ENCODE peak calls at places on chromosomes 2 and 18, in eight cellular contexts. D is adrenal gland, B is GM12865, X is bronchial epithelial cell, U is psoas muscle, M is fibroblast of pulmonary artery, E is AG09309, Q is SK-N-SH. O is an unnamed sample.

GRCh38 chr2:26633993-26634392 is 7.2 kb downstream of the CIB4 start:
- DNase-seq in D (no peak), B (no peak), X (no peak), U (no peak), M (no peak), E (no peak), Q (no peak), O (no peak)

GRCh38 chr18:72830109-72830508 is 37.7 kb downstream of the NETO1 start:
- DNase-seq in D (no peak), B (no peak), X (no peak), U (no peak), M (peak; percentile 1), E (no peak), Q (no peak), O (no peak)

GRCh38 chr2:25276569-25277465 is 64.9 kb downstream of the DNMT3A start:
- DNase-seq in D (peak; percentile 72), B (peak; percentile 69), X (no peak), U (peak; percentile 78), M (no peak), E (no peak), Q (peak; percentile 86), O (no peak)

GRCh38 chr2:78754930-78755329 is 270.6 kb upstream of the REG3G start:
- DNase-seq in D (no peak), B (no peak), X (no peak), U (no peak), M (no peak), E (no peak), Q (no peak), O (no peak)

GRCh38 chr2:145431181-145431951 is 911.4 kb upstream of the ZEB2 start:
- DNase-seq in D (no peak), B (no peak), X (peak; percentile 42), U (no peak), M (peak; percentile 8), E (no peak), Q (peak; percentile 0), O (no peak)

GRCh38 chr2:48781366-48781765 is 25.8 kb upstream of the LHCGR start:
- DNase-seq in D (no peak), B (no peak), X (no peak), U (no peak), M (no peak), E (no peak), Q (no peak), O (no peak)

GRCh38 chr18:21110667-21111350 is 804 bp downstream of the ROCK1 start:
- DNase-seq in D (peak; percentile 53), B (peak; percentile 79), X (peak; percentile 35), U (peak; percentile 30), M (peak; percentile 39), E (no peak), Q (peak; percentile 67), O (no peak)

GRCh38 chr2:190408538-190409271 is 550 bp downstream of the MFSD6 start:
- DNase-seq in D (peak; percentile 54), B (peak; percentile 84), X (no peak), U (peak; percentile 43), M (no peak), E (no peak), Q (peak; percentile 83), O (no peak)

GRCh38 chr18:58447342-58448190 is 181.3 kb downstream of the ALPK2 start:
- DNase-seq in D (no peak), B (no peak), X (no peak), U (no peak), M (no peak), E (no peak), Q (peak; percentile 45), O (no peak)

GRCh38 chr2:47043142-47043890 is 111.8 kb downstream of the STPG4 start:
- DNase-seq in D (peak; percentile 79), B (no peak), X (peak; percentile 93), U (peak; percentile 78), M (peak; percentile 91), E (peak; percentile 77), Q (peak; percentile 82), O (no peak)

GRCh38 chr2:138439733-138440132 is 61.8 kb upstream of the SPOPL start:
- DNase-seq in D (no peak), B (no peak), X (no peak), U (no peak), M (no peak), E (no peak), Q (no peak), O (no peak)

GRCh38 chr18:910247-910646 is 5.6 kb downstream of the ADCYAP1 start:
- DNase-seq in D (no peak), B (no peak), X (no peak), U (no peak), M (no peak), E (no peak), Q (no peak), O (no peak)
- H3K4me3 ChIP-seq in D (no peak overlapping the region), B (no peak overlapping the region), X (no peak overlapping the region), U (no peak overlapping the region), M (no peak overlapping the region), E (no peak overlapping the region), Q (no peak overlapping the region), O (no peak overlapping the region)

GRCh38 chr2:220858101-220858500 is 714.0 kb downstream of the EPHA4 start:
- DNase-seq in D (no peak), B (no peak), X (no peak), U (no peak), M (no peak), E (no peak), Q (no peak), O (no peak)
- TF ChIP-seq CTCF in D (no peak), B (no peak), X (no peak), U (no peak), M (no peak), E (no peak), Q (no peak), O (no peak)

GRCh38 chr2:7835693-7836680 is 845.9 kb upstream of the ID2 start:
- DNase-seq in D (no peak), B (peak; percentile 87), X (peak; percentile 35), U (no peak), M (no peak), E (no peak), Q (no peak), O (no peak)
- H3K4me3 ChIP-seq in D (no peak overlapping the region), B (no peak overlapping the region), X (no peak overlapping the region), U (no peak overlapping the region), M (no peak overlapping the region), E (no peak overlapping the region), Q (no peak overlapping the region), O (no peak overlapping the region)

DNA sequence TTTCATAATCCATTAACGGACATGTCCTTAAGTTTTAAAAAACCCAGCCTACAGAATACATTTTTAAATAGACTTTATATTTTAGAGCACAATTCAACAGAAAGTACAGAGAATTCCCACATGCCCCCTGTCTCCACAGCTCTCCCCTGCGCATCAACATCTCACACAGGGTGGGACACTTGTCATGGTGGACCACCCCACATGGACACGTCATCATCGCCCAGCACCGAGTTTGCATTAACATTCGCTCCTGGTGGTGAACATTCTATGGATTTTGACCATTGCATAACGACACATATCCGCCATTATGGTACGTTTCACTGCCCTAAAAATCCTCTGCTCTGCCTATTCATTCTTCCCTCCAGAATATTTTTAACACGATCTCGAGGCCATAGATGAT is 1.1 kb upstream of the KCNF1 start:
- DNase-seq in D (no peak), B (no peak), X (no peak), U (no peak), M (no peak), E (no peak), Q (no peak), O (no peak)
- TF ChIP-seq CTCF in D (no peak), B (no peak), X (no peak), U (no peak), M (no peak), E (no peak), Q (no peak), O (no peak)

DNA sequence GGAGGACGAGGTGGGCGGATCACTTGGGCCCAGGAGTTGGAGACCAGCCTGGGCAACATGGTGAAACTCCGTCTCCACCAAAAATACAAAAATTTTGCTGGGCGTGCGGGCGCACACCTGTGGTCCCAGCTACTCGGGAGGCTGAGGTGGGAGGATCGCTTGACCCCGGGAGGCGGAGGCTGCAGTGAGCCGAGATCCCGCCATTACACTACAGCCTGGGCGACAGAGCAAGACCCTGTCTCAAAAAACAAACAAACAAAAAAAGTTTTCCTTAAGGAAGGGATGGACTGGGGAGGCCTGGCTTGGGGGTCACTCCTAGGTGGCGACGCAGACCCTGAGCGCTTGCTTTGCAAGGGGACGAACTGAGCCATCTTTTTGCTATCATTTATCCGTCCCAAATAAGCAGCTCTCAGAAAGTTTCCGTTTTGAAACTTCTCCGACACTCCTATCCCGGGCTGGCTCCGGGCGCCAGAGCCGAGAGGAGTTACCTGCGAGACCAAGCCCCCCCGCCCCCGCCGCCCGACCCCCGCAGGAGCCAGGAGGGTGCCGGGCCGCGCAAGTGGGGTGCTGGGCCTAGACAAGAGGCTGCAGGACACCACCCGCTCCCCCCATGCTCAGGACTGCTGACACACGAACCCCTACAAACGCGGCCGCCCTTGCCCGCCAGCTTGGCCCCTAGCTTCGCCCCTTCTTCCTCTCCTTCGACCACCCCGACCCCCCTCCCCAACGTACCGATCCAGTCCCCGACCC is 707 bp downstream of the PLA2R1 start:
- DNase-seq in D (no peak), B (no peak), X (no peak), U (no peak), M (peak; percentile 6), E (no peak), Q (peak; percentile 32), O (no peak)
- H3K4me3 ChIP-seq in D (peak overlapping the region; percentile 50), B (no peak overlapping the region), X (peak overlapping the region; percentile 67), U (peak overlapping the region; percentile 72), M (peak overlapping the region; percentile 70), E (peak overlapping the region; percentile 86), Q (no peak overlapping the region), O (peak overlapping the region; percentile 67)

DNA sequence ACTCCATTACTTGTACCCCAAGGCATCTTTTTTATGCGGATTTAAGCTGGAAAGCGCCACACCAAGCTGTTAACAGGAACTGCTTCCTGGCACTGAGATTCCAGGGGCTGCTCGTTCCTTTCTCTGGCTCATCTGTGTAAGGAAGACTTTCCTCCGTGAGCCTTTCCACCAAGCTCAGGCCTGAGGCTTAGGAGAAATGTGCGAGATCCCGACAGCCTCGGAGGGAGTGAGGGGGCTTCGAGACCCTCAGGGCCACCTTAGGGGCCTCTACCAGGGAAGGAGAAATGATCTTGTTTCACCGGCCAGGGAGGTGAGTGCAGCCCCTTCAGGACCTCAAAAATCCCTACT is 17.1 kb downstream of the B3GNT7 start:
- DNase-seq in D (no peak), B (no peak), X (no peak), U (no peak), M (no peak), E (no peak), Q (peak; percentile 26), O (no peak)
- TF ChIP-seq CTCF in D (no peak), B (no peak), X (no peak), U (no peak), M (no peak), E (no peak), Q (no peak), O (no peak)

GRCh38 chr18:2847341-2848144 is 737 bp downstream of the EMILIN2 start:
- DNase-seq in D (no peak), B (peak; percentile 31), X (no peak), U (peak; percentile 50), M (peak; percentile 35), E (no peak), Q (peak; percentile 72), O (no peak)
- H3K4me3 ChIP-seq in D (no peak overlapping the region), B (peak overlapping the region; percentile 52), X (no peak overlapping the region), U (peak overlapping the region; percentile 63), M (peak overlapping the region; percentile 47), E (peak overlapping the region; percentile 44), Q (no peak overlapping the region), O (peak overlapping the region; percentile 68)

GRCh38 chr2:139478191-139478914 is 698.2 kb upstream of the NXPH2 start:
- DNase-seq in D (no peak), B (no peak), X (no peak), U (no peak), M (no peak), E (no peak), Q (no peak), O (no peak)
- TF ChIP-seq CTCF in D (no peak), B (no peak), X (no peak), U (no peak), M (no peak), E (no peak), Q (peak; percentile 46), O (no peak)

GRCh38 chr2:159002465-159003130 is 34.2 kb downstream of the TANC1 start:
- DNase-seq in D (no peak), B (peak; percentile 10), X (no peak), U (no peak), M (no peak), E (no peak), Q (no peak), O (no peak)
- H3K4me3 ChIP-seq in D (no peak overlapping the region), B (no peak overlapping the region), X (no peak overlapping the region), U (no peak overlapping the region), M (no peak overlapping the region), E (no peak overlapping the region), Q (no peak overlapping the region), O (no peak overlapping the region)